ENCODE peak calls at places on chromosomes 6 and 20, in four cellular contexts. T, M, K and I are unnamed samples.

GRCh38 chr6:56663344-56663743 is 20.7 kb upstream of the DST start:
- DNase-seq in T (peak), M (no peak), K (no peak), I (no peak)

GRCh38 chr20:38226553-38226952 is 34.0 kb downstream of the KIAA1755 start:
- DNase-seq in T (no peak), M (no peak), K (no peak), I (no peak)

GRCh38 chr6:78324213-78324612 is 543.1 kb upstream of the IRAK1BP1 start:
- DNase-seq in T (no peak), M (no peak), K (no peak), I (no peak)

GRCh38 chr6:170063431-170063830 is 227.4 kb downstream of the DLL1 start:
- DNase-seq in T (no peak), M (no peak), K (no peak), I (no peak)

GRCh38 chr6:149354009-149354408 is 36.5 kb downstream of the TAB2 start:
- DNase-seq in T (no peak), M (no peak), K (no peak), I (no peak)

GRCh38 chr6:66558189-66558588 is 851.2 kb upstream of the EYS start:
- DNase-seq in T (no peak), M (no peak), K (no peak), I (no peak)

GRCh38 chr6:132818404-132819359 is 4.3 kb downstream of the RPS12 start:
- DNase-seq in T (peak), M (no peak), K (no peak), I (peak)

GRCh38 chr6:43676962-43677606 is 10.5 kb downstream of the MRPS18A start:
- DNase-seq in T (no peak), M (no peak), K (no peak), I (no peak)

GRCh38 chr6:79762370-79762769 is 131.2 kb downstream of the SH3BGRL2 start:
- DNase-seq in T (peak), M (peak), K (no peak), I (peak)

GRCh38 chr6:8238772-8239683 is 136.7 kb upstream of the EEF1E1 start:
- DNase-seq in T (no peak), M (no peak), K (no peak), I (no peak)

GRCh38 chr6:71268710-71269437 is 19.7 kb upstream of the OGFRL1 start:
- DNase-seq in T (no peak), M (no peak), K (no peak), I (no peak)

GRCh38 chr20:43726811-43727338 is at the start of gene GTSF1L:
- DNase-seq in T (peak), M (peak), K (no peak), I (peak)

DNA sequence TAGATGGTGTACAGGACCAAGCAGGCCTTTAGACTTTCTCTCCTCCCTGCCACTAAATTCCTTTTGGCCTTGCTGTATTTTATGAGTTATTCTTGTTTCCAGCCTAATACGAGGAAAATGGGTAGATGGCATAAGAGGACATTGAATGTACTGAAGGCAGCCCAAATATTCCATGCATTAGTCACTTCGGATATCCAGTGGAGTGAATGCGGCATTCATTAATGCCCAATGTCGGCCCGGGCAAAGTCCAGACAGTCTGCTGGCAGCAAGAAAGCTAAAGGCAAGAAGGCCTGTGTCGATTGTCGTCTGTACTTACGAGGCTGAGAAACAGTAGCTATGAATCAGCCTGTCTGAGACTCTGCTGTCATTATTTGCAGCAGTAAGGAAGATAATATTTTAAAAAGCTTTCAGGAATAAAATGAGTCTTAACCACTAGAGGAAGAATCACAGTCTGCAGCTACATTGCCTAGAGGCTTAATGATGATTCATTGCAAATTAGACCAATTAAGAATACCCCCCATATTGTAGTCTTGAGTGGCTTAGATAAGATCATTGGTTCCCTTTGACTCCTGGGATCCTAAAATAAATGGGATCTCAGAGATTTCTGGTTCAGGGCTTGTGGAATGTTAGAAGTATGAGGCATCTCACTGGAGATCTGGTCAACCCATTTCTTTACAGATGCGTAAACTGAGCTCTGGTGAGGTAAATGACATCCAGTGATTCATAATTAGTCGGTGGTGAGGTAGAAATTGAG is 534.1 kb upstream of the JAG1 start:
- DNase-seq in T (peak), M (peak), K (no peak), I (peak)
- H3K4me3 ChIP-seq in T (no peak), M (no peak), K (no peak), I (no peak)

GRCh38 chr6:45377555-45378323 is at the start of gene SUPT3H:
- DNase-seq in T (peak), M (peak), K (peak), I (peak)

GRCh38 chr6:45375449-45375848 is 2.3 kb downstream of the SUPT3H start:
- DNase-seq in T (peak), M (no peak), K (no peak), I (no peak)

GRCh38 chr6:45376310-45377040 is 1.3 kb downstream of the SUPT3H start:
- DNase-seq in T (peak), M (peak), K (no peak), I (peak)

GRCh38 chr6:45378324-45378926 is 691 bp upstream of the SUPT3H start:
- DNase-seq in T (no peak), M (peak), K (peak), I (no peak)

GRCh38 chr6:45377041-45377554 is 636 bp downstream of the SUPT3H start:
- DNase-seq in T (no peak), M (no peak), K (no peak), I (peak)
- TF ChIP-seq CTCF in T (no peak), M (no peak), K (no peak), I (no peak)

DNA sequence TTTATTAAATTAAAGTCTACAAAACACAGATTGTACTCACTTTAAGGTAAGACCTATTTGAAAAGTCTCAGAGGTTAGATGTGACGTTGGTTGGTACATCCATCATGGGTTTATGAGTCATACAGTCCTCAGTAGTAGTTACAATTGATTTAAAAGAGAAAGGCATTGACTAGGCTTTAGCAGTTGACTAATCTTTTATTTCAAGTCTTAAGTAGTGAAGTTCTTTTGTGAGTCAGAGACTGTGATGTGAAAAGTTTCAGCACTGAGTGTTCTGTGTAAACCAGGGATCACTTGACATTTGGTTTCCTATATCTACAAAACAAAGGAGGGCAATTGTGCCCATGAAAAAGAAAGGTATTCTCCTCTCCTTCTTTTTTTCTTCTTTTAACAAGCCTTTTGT is 221.3 kb downstream of the GRIK2 start:
- DNase-seq in T (peak), M (peak), K (no peak), I (peak)
- H3K4me3 ChIP-seq in T (no peak), M (no peak), K (no peak), I (no peak)

DNA sequence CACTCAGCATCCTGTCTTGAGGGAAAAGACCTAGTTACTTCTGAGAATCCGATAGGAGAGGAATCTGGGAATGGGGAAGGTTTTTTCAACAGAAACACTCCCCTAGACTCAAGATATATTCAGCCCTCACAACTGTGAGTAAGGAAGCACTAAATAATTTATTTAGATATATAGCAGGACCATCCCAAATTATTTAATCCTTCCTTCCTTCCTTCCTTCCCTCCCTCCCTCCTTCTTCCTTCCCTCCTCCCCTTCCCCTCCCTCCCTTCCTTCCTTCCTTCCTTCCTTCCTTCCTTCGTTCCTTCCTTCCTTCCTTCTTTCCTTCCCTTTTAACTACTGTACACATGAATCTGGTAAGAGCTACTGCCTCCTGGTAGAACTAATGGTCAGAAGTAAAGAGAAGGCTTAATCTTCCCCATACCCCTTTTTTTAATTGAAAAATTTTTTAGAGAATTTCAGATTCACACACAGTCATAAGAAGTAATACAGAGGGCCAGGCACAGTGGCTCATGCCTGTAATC is 10.1 kb downstream of the SLC24A3 start:
- DNase-seq in T (no peak), M (no peak), K (no peak), I (no peak)
- TF ChIP-seq CTCF in T (no peak), M (no peak), K (no peak), I (no peak)

DNA sequence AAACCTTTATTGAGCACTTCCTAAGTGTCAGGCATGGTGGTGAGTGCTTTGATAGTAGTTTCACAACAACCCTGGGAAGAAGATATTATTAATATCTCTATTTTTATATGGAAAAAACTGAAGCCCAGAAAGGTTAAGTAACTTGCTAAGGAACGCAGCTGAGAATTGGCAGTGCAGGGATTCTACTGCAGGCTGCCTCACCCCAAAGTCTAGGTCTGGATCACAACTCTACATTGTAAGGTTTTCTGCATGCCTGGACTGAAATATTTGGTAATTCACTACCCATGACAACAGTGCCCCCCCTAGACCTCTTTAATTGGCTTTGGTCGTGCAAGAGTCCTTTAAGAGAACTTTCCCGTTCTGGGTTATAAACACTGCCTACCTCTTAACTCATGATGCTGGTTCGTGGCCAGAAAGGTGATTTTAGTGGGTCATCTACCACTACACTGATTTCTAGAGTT is 67.1 kb upstream of the KCNQ5 start:
- DNase-seq in T (no peak), M (peak), K (no peak), I (peak)
- H3K4me3 ChIP-seq in T (no peak), M (no peak), K (no peak), I (no peak)

GRCh38 chr6:35568967-35569606 is 56.4 kb upstream of the TULP1 start:
- DNase-seq in T (peak), M (peak), K (peak), I (no peak)
- TF ChIP-seq CTCF in T (peak), M (peak), K (no peak), I (peak)

GRCh38 chr6:36885461-36886401 is at the start of gene C6orf89:
- DNase-seq in T (peak), M (peak), K (peak), I (peak)

GRCh38 chr6:36888654-36889481 is 3.1 kb downstream of the C6orf89 start:
- DNase-seq in T (no peak), M (no peak), K (no peak), I (no peak)

GRCh38 chr6:36888115-36888643 is 2.4 kb downstream of the C6orf89 start:
- DNase-seq in T (no peak), M (no peak), K (no peak), I (no peak)

GRCh38 chr6:36884610-36885009 is 1.1 kb upstream of the C6orf89 start:
- DNase-seq in T (no peak), M (no peak), K (no peak), I (no peak)

GRCh38 chr6:36886948-36887347 is 1.2 kb downstream of the C6orf89 start:
- DNase-seq in T (no peak), M (no peak), K (no peak), I (no peak)
- H3K4me3 ChIP-seq in T (peak), M (peak), K (no peak), I (peak)